ENCODE peak calls at places on chromosomes 5 and 9, in ten cellular contexts. T, W, R, G, I, U, F, L, C and O are unnamed samples.

GRCh38 chr9:70367305-70367930 is 47.0 kb downstream of the KLF9 start:
- DNase-seq in W (no peak), U (no peak), L (no peak), T (no peak), F (no peak), G (no peak), R (no peak), I (no peak), C (no peak), O (no peak)

GRCh38 chr9:1871486-1872181 is 143.5 kb upstream of the SMARCA2 start:
- DNase-seq in C (no peak), R (no peak), L (no peak), U (no peak), T (peak), F (no peak), G (no peak), I (no peak), W (no peak), O (no peak)

GRCh38 chr5:34001231-34001935 is 6.5 kb downstream of the AMACR start:
- DNase-seq in W (no peak), F (no peak), U (no peak), G (no peak), T (peak), C (no peak), L (no peak), I (no peak), R (peak), O (no peak)

GRCh38 chr5:94540856-94541494 is 77.4 kb downstream of the KIAA0825 start:
- DNase-seq in W (no peak), R (no peak), F (no peak), G (no peak), L (no peak), I (no peak), U (no peak), T (no peak), C (no peak), O (peak)

GRCh38 chr9:69131682-69132081 is 42.4 kb upstream of the TJP2 start:
- DNase-seq in F (peak), T (peak), I (peak), U (no peak), R (peak), G (no peak), C (no peak), L (no peak), W (no peak), O (no peak)

GRCh38 chr9:70083429-70083828 is 39.8 kb downstream of the MAMDC2 start:
- DNase-seq in U (no peak), I (no peak), R (no peak), G (no peak), T (no peak), W (no peak), C (no peak), L (no peak), F (peak), O (no peak)

GRCh38 chr9:33791117-33791516 is 4.2 kb upstream of the PRSS3 start:
- DNase-seq in C (no peak), F (no peak), G (no peak), I (peak), W (no peak), R (peak), U (no peak), L (no peak), T (peak), O (no peak)

GRCh38 chr5:171801839-171802238 is 16.2 kb downstream of the SMIM23 start:
- DNase-seq in L (no peak), R (no peak), U (no peak), G (no peak), C (no peak), W (no peak), I (no peak), T (no peak), F (no peak), O (no peak)

GRCh38 chr9:14052346-14052745 is 261.6 kb downstream of the NFIB start:
- DNase-seq in L (no peak), C (no peak), W (no peak), U (no peak), F (no peak), T (no peak), I (no peak), R (no peak), G (no peak), O (no peak)

GRCh38 chr9:36548454-36548853 is 24.2 kb upstream of the MELK start:
- DNase-seq in C (no peak), I (no peak), F (no peak), G (no peak), L (no peak), U (no peak), R (no peak), T (no peak), W (no peak), O (peak)

GRCh38 chr9:31604516-31604915 is 779.9 kb upstream of the ACO1 start:
- DNase-seq in F (no peak), G (no peak), R (no peak), I (no peak), T (no peak), W (no peak), U (no peak), C (no peak), L (no peak), O (no peak)

GRCh38 chr5:2137444-2138050 is 254.8 kb upstream of the IRX4 start:
- DNase-seq in C (no peak), W (no peak), I (no peak), U (no peak), F (no peak), G (peak), L (no peak), R (no peak), T (no peak), O (no peak)

GRCh38 chr9:38057416-38058195 is 11.4 kb downstream of the SHB start:
- DNase-seq in U (no peak), F (no peak), I (no peak), T (no peak), C (peak), G (no peak), L (no peak), R (no peak), W (no peak), O (no peak)

GRCh38 chr9:98135938-98136337 is 16.9 kb upstream of the TRIM14 start:
- DNase-seq in U (no peak), G (no peak), I (no peak), R (no peak), W (no peak), L (no peak), F (no peak), C (no peak), T (no peak), O (no peak)

GRCh38 chr5:12703254-12703653 is 799.0 kb upstream of the CTNND2 start:
- DNase-seq in R (no peak), U (no peak), G (no peak), I (no peak), W (no peak), T (no peak), C (no peak), L (no peak), F (no peak), O (no peak)

GRCh38 chr5:15366676-15367391 is 133.1 kb upstream of the FBXL7 start:
- DNase-seq in F (no peak), I (peak), R (no peak), L (no peak), W (no peak), C (no peak), U (no peak), T (peak), G (no peak), O (no peak)

GRCh38 chr5:115455241-115455640 is 89.3 kb downstream of the FEM1C start:
- DNase-seq in U (no peak), G (no peak), R (peak), C (no peak), T (peak), W (no peak), I (peak), L (peak), F (no peak), O (no peak)

GRCh38 chr9:93108301-93109041 is 12.5 kb downstream of the CARD19 start:
- DNase-seq in L (no peak), U (peak), T (no peak), I (no peak), F (peak), C (peak), R (no peak), W (no peak), G (peak), O (no peak)

GRCh38 chr9:130174920-130175321 is 2.7 kb downstream of the NCS1 start:
- DNase-seq in G (peak), R (no peak), I (no peak), C (no peak), T (no peak), W (no peak), L (no peak), F (peak), U (peak), O (no peak)

GRCh38 chr9:84862786-84863185 is 193.3 kb downstream of the NTRK2 start:
- DNase-seq in T (peak), G (no peak), C (peak), U (no peak), L (no peak), W (no peak), R (no peak), F (peak), I (peak), O (peak)

GRCh38 chr5:113053614-113054013 is 77.0 kb downstream of the DCP2 start:
- DNase-seq in L (no peak), T (peak), R (peak), G (no peak), C (no peak), W (no peak), F (peak), I (peak), U (no peak), O (no peak)

GRCh38 chr5:96808868-96809558 is 1.3 kb upstream of the ERAP1 start:
- DNase-seq in L (no peak), R (no peak), I (no peak), G (no peak), T (no peak), W (no peak), F (no peak), U (no peak), C (no peak), O (no peak)
- H3K4me3 ChIP-seq in L (no peak), R (no peak), I (no peak), G (no peak), T (no peak), W (no peak), F (no peak), U (peak), C (peak), O (peak)

GRCh38 chr9:111525056-111525977 is at the start of gene ZNF483:
- DNase-seq in U (peak), R (peak), L (peak), I (peak), G (peak), T (peak), C (peak), W (peak), F (peak), O (peak)
- H3K4me3 ChIP-seq in U (peak), R (peak), L (peak), I (peak), G (peak), T (peak), C (peak), W (peak), F (peak), O (peak)

GRCh38 chr5:77177576-77177975 is 32.9 kb upstream of the PDE8B start:
- DNase-seq in I (no peak), G (no peak), L (no peak), C (no peak), F (no peak), U (no peak), W (no peak), T (no peak), R (no peak), O (no peak)

GRCh38 chr5:77186990-77187389 is 23.5 kb upstream of the PDE8B start:
- DNase-seq in F (no peak), C (no peak), W (no peak), T (no peak), L (no peak), U (no peak), R (no peak), G (no peak), I (no peak), O (no peak)

GRCh38 chr5:77180167-77181081 is 30.1 kb upstream of the PDE8B start:
- DNase-seq in U (no peak), I (no peak), C (peak), G (no peak), T (peak), L (no peak), R (no peak), W (no peak), F (no peak), O (no peak)

GRCh38 chr5:77181173-77181572 is 29.3 kb upstream of the PDE8B start:
- DNase-seq in L (no peak), C (no peak), T (no peak), R (no peak), W (no peak), U (no peak), F (no peak), G (no peak), I (no peak), O (no peak)

GRCh38 chr5:77181596-77182304 is 28.7 kb upstream of the PDE8B start:
- DNase-seq in W (no peak), L (no peak), F (no peak), T (no peak), R (no peak), U (no peak), G (no peak), C (no peak), I (no peak), O (no peak)
- H3K4me3 ChIP-seq in W (no peak), L (peak), F (no peak), T (no peak), R (no peak), U (peak), G (peak), C (no peak), I (no peak), O (no peak)

GRCh38 chr9:21030389-21031035 is 928 bp downstream of the HACD4 start:
- DNase-seq in F (no peak), I (peak), W (peak), U (no peak), C (no peak), L (no peak), R (peak), G (no peak), T (peak), O (no peak)
- H3K4me3 ChIP-seq in F (peak), I (peak), W (peak), U (peak), C (peak), L (peak), R (no peak), G (peak), T (no peak), O (peak)

DNA sequence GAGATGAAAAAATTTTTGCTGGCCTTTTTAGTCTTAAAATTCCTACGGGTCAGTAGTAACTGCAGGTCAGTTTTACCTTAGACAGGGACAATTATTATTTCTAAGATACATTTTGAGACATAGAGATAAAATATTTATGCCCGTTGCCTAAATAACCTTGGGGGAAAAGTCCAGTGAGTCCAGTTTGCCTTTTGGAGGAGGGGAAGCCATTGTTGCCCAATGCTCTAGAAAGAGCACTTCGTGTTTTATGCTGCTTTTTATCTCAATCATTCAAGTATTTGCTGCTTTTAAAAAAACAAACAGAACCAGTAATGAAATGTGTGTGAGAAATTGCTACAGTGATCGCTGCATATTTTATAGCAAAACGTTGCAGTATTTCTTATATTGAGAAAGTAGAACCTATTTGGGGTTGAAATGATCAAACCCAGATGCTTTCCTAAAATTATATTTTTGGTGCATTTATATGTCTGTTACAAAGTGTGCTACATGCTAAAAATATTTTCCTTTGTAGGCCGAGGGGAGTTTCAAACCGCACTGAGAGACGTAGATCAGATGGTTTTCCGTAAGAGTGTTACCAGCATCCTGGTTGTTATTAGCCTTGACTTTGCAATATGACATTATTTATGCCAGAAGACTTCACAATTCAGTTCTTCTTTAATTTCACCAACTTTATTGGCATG is 266.8 kb downstream of the AOPEP start:
- DNase-seq in C (no peak), R (no peak), W (no peak), T (no peak), F (no peak), L (no peak), G (no peak), U (no peak), I (no peak), O (no peak)
- H3K4me3 ChIP-seq in C (no peak), R (no peak), W (no peak), T (no peak), F (no peak), L (no peak), G (peak), U (peak), I (no peak), O (no peak)

DNA sequence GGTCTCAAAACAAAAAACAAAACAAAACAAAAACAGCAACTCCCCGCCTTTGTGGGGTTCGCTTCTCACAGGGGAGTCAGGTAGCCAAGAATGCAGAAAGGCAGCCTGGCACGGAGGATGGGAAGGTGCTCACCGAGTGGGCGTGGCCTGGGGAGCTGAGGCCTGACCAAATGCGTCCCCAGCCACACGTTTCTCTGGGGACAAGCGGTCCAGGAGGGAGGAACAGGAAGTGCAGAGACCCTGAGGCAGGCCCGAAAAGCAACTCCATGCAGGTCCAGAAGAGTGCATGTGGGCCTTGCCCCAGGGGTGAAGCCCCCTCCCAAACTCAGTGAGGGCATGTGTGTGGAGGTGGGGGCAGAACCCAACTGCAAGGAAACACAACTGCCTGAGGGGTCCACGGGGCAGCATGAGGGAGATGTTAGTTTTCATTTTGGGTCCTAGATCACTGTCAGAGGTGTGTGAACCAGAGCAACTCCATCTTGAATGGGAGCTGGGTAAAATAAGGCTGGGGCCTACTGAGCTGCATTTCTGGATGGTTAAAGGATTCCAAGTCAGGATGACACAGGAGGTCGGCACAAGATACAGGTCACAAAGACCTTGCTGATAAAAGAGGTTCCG is 2.6 kb upstream of the UAP1L1 start:
- DNase-seq in U (no peak), T (no peak), R (no peak), C (no peak), F (no peak), G (no peak), W (no peak), I (no peak), L (no peak), O (no peak)
- H3K4me3 ChIP-seq in U (no peak), T (no peak), R (no peak), C (no peak), F (no peak), G (no peak), W (no peak), I (no peak), L (no peak), O (no peak)